ENCODE peak calls at places on chromosomes 11 and 22, in four cellular contexts. One of them, this sample, is unnamed.

GRCh38 chr11:104531075-104531474 is 367.1 kb upstream of the PDGFD start:
- DNase-seq in DND-41: peak
- DNase-seq in HCT116: no peak
- DNase-seq in mammary epithelial cell: peak
- DNase-seq in this sample: peak

GRCh38 chr11:1939006-1939626 is 8.0 kb upstream of the MRPL23 start:
- DNase-seq in HCT116: no peak
- DNase-seq in DND-41: peak
- DNase-seq in mammary epithelial cell: no peak
- DNase-seq in this sample: no peak

GRCh38 chr22:29359469-29359868 is 28.9 kb downstream of the AP1B1 start:
- DNase-seq in DND-41: no peak
- DNase-seq in mammary epithelial cell: no peak
- DNase-seq in HCT116: peak
- DNase-seq in this sample: peak

GRCh38 chr22:27648074-27648473 is 153.5 kb downstream of the MN1 start:
- DNase-seq in HCT116: no peak
- DNase-seq in mammary epithelial cell: no peak
- DNase-seq in DND-41: no peak
- DNase-seq in this sample: no peak

GRCh38 chr11:35085766-35086165 is 53.2 kb upstream of the CD44 start:
- DNase-seq in HCT116: no peak
- DNase-seq in mammary epithelial cell: no peak
- DNase-seq in DND-41: no peak
- DNase-seq in this sample: no peak

GRCh38 chr22:29078036-29078868 is 5.4 kb downstream of the KREMEN1 start:
- DNase-seq in DND-41: peak
- DNase-seq in HCT116: no peak
- DNase-seq in mammary epithelial cell: no peak
- DNase-seq in this sample: no peak

GRCh38 chr22:44550666-44551491 is 52.8 kb upstream of the RTL6 start:
- DNase-seq in mammary epithelial cell: peak
- DNase-seq in DND-41: no peak
- DNase-seq in HCT116: no peak
- DNase-seq in this sample: peak

GRCh38 chr22:25563757-25564319 is 637 bp upstream of the GRK3 start:
- DNase-seq in HCT116: no peak
- DNase-seq in DND-41: no peak
- DNase-seq in mammary epithelial cell: peak
- DNase-seq in this sample: no peak

GRCh38 chr11:102545701-102546100 is 15.2 kb upstream of the MMP7 start:
- DNase-seq in HCT116: no peak
- DNase-seq in mammary epithelial cell: no peak
- DNase-seq in DND-41: no peak
- DNase-seq in this sample: no peak

GRCh38 chr11:93005239-93005638 is 35.8 kb downstream of the MTNR1B start:
- DNase-seq in mammary epithelial cell: peak
- DNase-seq in HCT116: no peak
- DNase-seq in DND-41: no peak
- DNase-seq in this sample: peak

GRCh38 chr11:126468102-126468521 is 112.6 kb downstream of the ST3GAL4 start:
- DNase-seq in HCT116: no peak
- DNase-seq in mammary epithelial cell: no peak
- DNase-seq in DND-41: no peak
- DNase-seq in this sample: no peak

GRCh38 chr22:42937164-42937854 is 77.6 kb downstream of the PACSIN2 start:
- DNase-seq in DND-41: no peak
- DNase-seq in mammary epithelial cell: peak
- DNase-seq in HCT116: peak
- DNase-seq in this sample: peak

GRCh38 chr11:14544611-14545010 is 24.4 kb upstream of the PSMA1 start:
- DNase-seq in HCT116: no peak
- DNase-seq in DND-41: no peak
- DNase-seq in mammary epithelial cell: peak
- DNase-seq in this sample: peak

GRCh38 chr11:95849087-95849825 is 59.0 kb downstream of the CEP57 start:
- DNase-seq in DND-41: peak
- DNase-seq in mammary epithelial cell: peak
- DNase-seq in HCT116: peak
- DNase-seq in this sample: peak

GRCh38 chr11:12121011-12121410 is 10.6 kb downstream of the MICAL2 start:
- DNase-seq in mammary epithelial cell: no peak
- DNase-seq in HCT116: no peak
- DNase-seq in DND-41: no peak
- DNase-seq in this sample: no peak

GRCh38 chr11:61392991-61393595 is 706 bp downstream of the TMEM216 start:
- DNase-seq in DND-41: no peak
- DNase-seq in HCT116: no peak
- DNase-seq in mammary epithelial cell: no peak
- DNase-seq in this sample: peak

GRCh38 chr11:64884019-64884418 is 5.6 kb upstream of the EHD1 start:
- DNase-seq in DND-41: no peak
- DNase-seq in HCT116: no peak
- DNase-seq in mammary epithelial cell: no peak
- DNase-seq in this sample: no peak

GRCh38 chr11:113591122-113591521 is 115.0 kb downstream of the TMPRSS5 start:
- DNase-seq in mammary epithelial cell: no peak
- DNase-seq in DND-41: no peak
- DNase-seq in HCT116: no peak
- DNase-seq in this sample: no peak

GRCh38 chr11:76205252-76206076 is 838 bp downstream of the WNT11 start:
- DNase-seq in HCT116: no peak
- DNase-seq in mammary epithelial cell: no peak
- DNase-seq in DND-41: no peak
- DNase-seq in this sample: no peak
- TF ChIP-seq EZH2 in HCT116: no peak
- TF ChIP-seq EZH2 in mammary epithelial cell: no peak
- TF ChIP-seq EZH2 in DND-41: no peak
- TF ChIP-seq EZH2 in this sample: peak

GRCh38 chr22:37807410-37808293 is at the start of gene GCAT:
- DNase-seq in DND-41: peak
- DNase-seq in HCT116: peak
- DNase-seq in mammary epithelial cell: peak
- DNase-seq in this sample: peak
- TF ChIP-seq EZH2 in DND-41: no peak
- TF ChIP-seq EZH2 in HCT116: no peak
- TF ChIP-seq EZH2 in mammary epithelial cell: no peak
- TF ChIP-seq EZH2 in this sample: no peak

GRCh38 chr22:39556970-39557811 is 13.4 kb upstream of the CACNA1I start:
- DNase-seq in mammary epithelial cell: no peak
- DNase-seq in HCT116: no peak
- DNase-seq in DND-41: no peak
- DNase-seq in this sample: peak
- TF ChIP-seq EZH2 in mammary epithelial cell: peak
- TF ChIP-seq EZH2 in HCT116: no peak
- TF ChIP-seq EZH2 in DND-41: no peak
- TF ChIP-seq EZH2 in this sample: peak

DNA sequence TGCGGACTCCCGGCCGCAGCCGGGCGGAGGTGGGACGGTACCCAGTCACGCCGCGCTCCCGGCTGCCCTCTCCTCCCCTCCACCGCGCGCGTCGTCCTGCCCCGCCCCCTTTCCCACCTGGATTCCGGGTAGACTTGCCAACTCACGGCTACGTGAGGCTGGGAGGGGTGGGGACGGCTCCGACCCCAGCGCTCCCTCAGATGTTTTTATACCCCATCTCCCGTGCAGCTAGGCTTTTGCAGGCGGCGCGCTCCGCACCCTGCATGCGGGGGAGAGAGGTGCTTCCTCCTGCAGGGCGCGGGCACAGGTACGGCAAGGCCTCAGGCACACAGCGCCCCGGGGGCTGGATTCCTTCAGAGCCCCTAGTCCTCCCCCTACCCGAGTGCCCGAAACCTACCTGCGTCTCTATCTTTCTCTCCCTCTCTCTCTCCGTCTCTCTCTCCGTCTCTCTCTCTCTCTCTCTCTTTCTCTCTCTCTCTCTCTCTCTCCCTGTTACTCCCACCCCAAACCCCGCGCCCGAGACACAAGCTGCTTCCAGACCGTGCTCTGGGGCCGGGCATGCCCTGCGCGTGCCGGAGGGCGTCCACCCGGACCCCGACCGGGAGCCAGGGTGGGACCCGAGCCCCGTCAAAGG is 1.9 kb downstream of the PDGFB start:
- DNase-seq in HCT116: no peak
- DNase-seq in mammary epithelial cell: peak
- DNase-seq in DND-41: no peak
- DNase-seq in this sample: no peak
- TF ChIP-seq EZH2 in HCT116: no peak
- TF ChIP-seq EZH2 in mammary epithelial cell: no peak
- TF ChIP-seq EZH2 in DND-41: no peak
- TF ChIP-seq EZH2 in this sample: peak

GRCh38 chr22:17938484-17938924 is 85.9 kb downstream of the MICAL3 start:
- DNase-seq in DND-41: no peak
- DNase-seq in HCT116: no peak
- DNase-seq in mammary epithelial cell: no peak
- DNase-seq in this sample: peak

GRCh38 chr22:17942721-17943120 is 81.6 kb downstream of the MICAL3 start:
- DNase-seq in HCT116: no peak
- DNase-seq in DND-41: no peak
- DNase-seq in mammary epithelial cell: no peak
- DNase-seq in this sample: no peak

GRCh38 chr22:17941501-17942406 is 82.6 kb downstream of the MICAL3 start:
- DNase-seq in DND-41: no peak
- DNase-seq in HCT116: no peak
- DNase-seq in mammary epithelial cell: no peak
- DNase-seq in this sample: no peak

GRCh38 chr22:17939579-17939978 is 84.8 kb downstream of the MICAL3 start:
- DNase-seq in HCT116: no peak
- DNase-seq in mammary epithelial cell: no peak
- DNase-seq in DND-41: no peak
- DNase-seq in this sample: no peak

DNA sequence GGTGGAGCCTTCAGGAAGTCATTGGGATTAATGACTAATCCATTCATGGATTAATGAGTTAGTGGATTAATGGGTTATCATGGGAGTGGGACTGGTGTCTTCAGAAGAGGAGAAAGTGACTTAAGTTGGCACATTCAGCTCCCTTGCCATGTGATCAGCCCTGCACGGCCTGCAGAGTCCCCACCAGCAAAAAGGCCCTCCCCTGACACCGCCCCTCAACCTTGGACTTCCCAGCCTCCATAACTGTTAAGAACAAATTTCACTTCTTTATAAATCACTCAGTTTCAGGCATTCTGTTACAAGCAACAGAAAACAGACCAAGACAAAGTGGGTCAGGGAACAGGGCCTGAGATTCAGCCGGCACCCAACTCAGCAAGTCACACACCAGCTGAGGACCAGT is 85.3 kb downstream of the MICAL3 start:
- DNase-seq in mammary epithelial cell: no peak
- DNase-seq in DND-41: no peak
- DNase-seq in HCT116: no peak
- DNase-seq in this sample: no peak
- TF ChIP-seq EZH2 in mammary epithelial cell: no peak
- TF ChIP-seq EZH2 in DND-41: no peak
- TF ChIP-seq EZH2 in HCT116: no peak
- TF ChIP-seq EZH2 in this sample: no peak

DNA sequence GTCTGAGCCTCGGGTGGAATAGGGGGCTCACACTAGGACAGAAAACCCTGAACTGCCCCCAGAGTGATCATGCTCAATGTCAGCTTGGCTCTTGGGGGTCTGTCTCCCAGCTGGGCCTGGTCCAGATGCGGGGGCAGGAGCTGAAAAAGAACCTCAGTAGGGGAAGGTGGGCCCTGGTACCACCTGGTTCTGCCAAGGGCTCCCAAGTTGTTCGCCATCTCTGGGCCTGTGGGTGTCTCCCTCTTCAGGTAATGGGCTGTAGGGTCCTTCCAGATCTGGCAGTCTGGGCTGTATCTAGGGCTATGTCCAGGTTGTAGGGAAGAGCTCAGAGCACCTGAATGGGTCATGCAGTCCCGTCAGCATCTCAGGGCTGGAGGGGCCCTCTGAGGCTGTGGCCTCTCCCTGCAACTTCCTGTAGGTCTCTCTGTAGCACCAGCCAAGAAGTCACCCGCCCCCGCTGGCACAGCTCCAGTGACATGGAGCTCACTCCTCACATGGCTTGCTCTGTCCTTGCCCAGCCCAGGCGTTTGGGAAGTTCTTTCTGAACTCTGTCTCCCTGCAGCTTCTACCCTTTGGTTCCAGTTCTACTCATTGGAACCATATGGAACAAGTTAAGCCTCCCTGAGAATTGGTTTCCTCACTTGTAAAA is 33.0 kb upstream of the SOX10 start:
- DNase-seq in DND-41: peak
- DNase-seq in mammary epithelial cell: peak
- DNase-seq in HCT116: no peak
- DNase-seq in this sample: peak
- TF ChIP-seq EZH2 in DND-41: no peak
- TF ChIP-seq EZH2 in mammary epithelial cell: no peak
- TF ChIP-seq EZH2 in HCT116: no peak
- TF ChIP-seq EZH2 in this sample: no peak

DNA sequence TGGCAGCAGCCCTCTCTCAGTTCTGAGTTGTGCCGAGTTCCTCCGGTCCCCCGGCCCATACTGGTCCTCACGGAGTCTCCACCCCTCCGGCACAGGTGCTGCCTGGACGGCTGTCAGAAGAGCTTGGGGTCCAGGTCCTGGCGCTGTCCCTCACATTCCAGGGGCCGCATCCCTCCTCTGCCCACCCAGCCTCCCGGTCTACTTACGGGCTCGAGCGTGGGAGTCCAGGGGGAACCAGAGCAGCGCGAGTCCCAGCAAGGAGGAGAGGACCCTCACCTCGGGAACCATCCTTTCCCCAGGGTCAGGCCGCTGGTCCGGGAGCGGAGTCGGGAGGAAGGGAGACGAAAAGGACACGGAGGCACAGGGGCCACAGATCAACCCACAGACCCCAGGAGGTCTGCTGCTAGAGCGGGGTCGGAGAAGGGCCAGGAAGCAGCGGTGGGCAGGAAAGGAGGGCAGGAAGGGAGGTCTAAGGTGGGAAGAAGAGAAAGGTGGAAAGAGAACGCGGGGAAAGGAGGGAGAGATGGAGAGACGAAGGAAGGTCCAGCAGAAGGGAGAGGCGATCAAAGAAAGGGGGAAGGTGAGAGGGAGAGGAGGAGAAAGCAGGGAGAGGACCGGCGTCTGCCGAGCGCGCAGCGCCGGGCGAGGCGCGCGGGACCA is 495 bp downstream of the CHRDL2 start:
- DNase-seq in mammary epithelial cell: no peak
- DNase-seq in HCT116: no peak
- DNase-seq in DND-41: no peak
- DNase-seq in this sample: no peak
- TF ChIP-seq EZH2 in mammary epithelial cell: peak
- TF ChIP-seq EZH2 in HCT116: no peak
- TF ChIP-seq EZH2 in DND-41: no peak
- TF ChIP-seq EZH2 in this sample: peak

GRCh38 chr11:57476223-57476882 is 16.0 kb downstream of the RTN4RL2 start:
- DNase-seq in DND-41: no peak
- DNase-seq in HCT116: no peak
- DNase-seq in mammary epithelial cell: peak
- DNase-seq in this sample: no peak

GRCh38 chr11:57475191-57475590 is 14.9 kb downstream of the RTN4RL2 start:
- DNase-seq in DND-41: no peak
- DNase-seq in HCT116: no peak
- DNase-seq in mammary epithelial cell: no peak
- DNase-seq in this sample: no peak

GRCh38 chr11:57477507-57478189 is 17.3 kb downstream of the RTN4RL2 start:
- DNase-seq in mammary epithelial cell: no peak
- DNase-seq in HCT116: no peak
- DNase-seq in DND-41: no peak
- DNase-seq in this sample: no peak

GRCh38 chr11:57475671-57476222 is 15.4 kb downstream of the RTN4RL2 start:
- DNase-seq in DND-41: no peak
- DNase-seq in mammary epithelial cell: no peak
- DNase-seq in HCT116: no peak
- DNase-seq in this sample: no peak

GRCh38 chr11:57476883-57477506 is 16.7 kb downstream of the RTN4RL2 start:
- DNase-seq in mammary epithelial cell: peak
- DNase-seq in HCT116: no peak
- DNase-seq in DND-41: no peak
- DNase-seq in this sample: peak
- TF ChIP-seq EZH2 in mammary epithelial cell: no peak
- TF ChIP-seq EZH2 in HCT116: no peak
- TF ChIP-seq EZH2 in DND-41: no peak
- TF ChIP-seq EZH2 in this sample: peak

This sample was measured in fibroblast of lung.